ENCODE peak calls at places on chromosome 12, in five cellular contexts. Q, F, L, X and Y are unnamed samples.

GRCh38 chr12:38402811-38403210 is 86.2 kb downstream of the ALG10B start:
- DNase-seq in F (no peak), Q (no peak), X (no peak), L (no peak), Y (no peak)

GRCh38 chr12:30613119-30613830 is 82.4 kb downstream of the IPO8 start:
- DNase-seq in X (no peak), F (no peak), L (no peak), Q (peak; percentile 58), Y (no peak)

GRCh38 chr12:73418541-73418940 is 1119.1 kb upstream of the ATXN7L3B start:
- DNase-seq in F (no peak), L (no peak), Q (no peak), X (no peak), Y (no peak)

GRCh38 chr12:10705655-10706054 is 17.5 kb downstream of the YBX3 start:
- DNase-seq in F (no peak), X (no peak), L (no peak), Q (peak; percentile 55), Y (no peak)

GRCh38 chr12:57575771-57576612 is 15.0 kb upstream of the PIP4K2C start:
- DNase-seq in Q (no peak), X (no peak), L (no peak), F (no peak), Y (no peak)

GRCh38 chr12:12673296-12673695 is 22.7 kb downstream of the GPR19 start:
- DNase-seq in X (no peak), Q (peak; percentile 13), L (no peak), F (no peak), Y (no peak)

GRCh38 chr12:85782711-85783110 is 53.5 kb downstream of the RASSF9 start:
- DNase-seq in X (no peak), Q (no peak), L (no peak), F (no peak), Y (no peak)

GRCh38 chr12:59173696-59174095 is 253.4 kb upstream of the LRIG3 start:
- DNase-seq in L (peak; percentile 26), F (no peak), Q (peak; percentile 8), X (no peak), Y (no peak)

GRCh38 chr12:95661360-95661759 is 110.1 kb upstream of the USP44 start:
- DNase-seq in Q (no peak), L (no peak), X (no peak), F (no peak), Y (no peak)

GRCh38 chr12:9750276-9751203 is 10.2 kb downstream of the CD69 start:
- DNase-seq in X (no peak), Q (peak; percentile 56), F (peak; percentile 74), L (peak; percentile 89), Y (peak; percentile 50)

GRCh38 chr12:23484238-23484637 is 465.2 kb downstream of the SOX5 start:
- DNase-seq in L (no peak), Q (no peak), X (no peak), F (no peak), Y (no peak)

GRCh38 chr12:5201554-5202243 is 158.0 kb downstream of the KCNA5 start:
- DNase-seq in X (no peak), F (no peak), L (peak; percentile 71), Q (peak; percentile 54), Y (no peak)

GRCh38 chr12:21656931-21657335 is 709 bp downstream of the LDHB start:
- DNase-seq in Q (peak; percentile 50), X (no peak), L (peak; percentile 53), F (peak; percentile 18), Y (no peak)

GRCh38 chr12:83865431-83865830 is 1047.2 kb downstream of the SLC6A15 start:
- DNase-seq in X (no peak), L (no peak), Q (no peak), F (no peak), Y (no peak)

GRCh38 chr12:66709893-66710292 is 31.0 kb upstream of the GRIP1 start:
- DNase-seq in Q (no peak), L (no peak), X (no peak), F (no peak), Y (no peak)

GRCh38 chr12:132766380-132767085 is 4.9 kb upstream of the ANKLE2 start:
- DNase-seq in X (no peak), L (no peak), Q (peak; percentile 27), F (no peak), Y (peak; percentile 66)

GRCh38 chr12:124713436-124714082 is 146.1 kb upstream of the NCOR2 start:
- DNase-seq in L (no peak), Q (peak; percentile 89), F (no peak), X (no peak), Y (no peak)

GRCh38 chr12:69284131-69284530 is 44.8 kb downstream of the CPSF6 start:
- DNase-seq in F (peak; percentile 38), X (peak; percentile 75), L (peak; percentile 93), Q (peak; percentile 70), Y (peak; percentile 81)

GRCh38 chr12:59453461-59453860 is 142.4 kb upstream of the SLC16A7 start:
- DNase-seq in X (no peak), Q (no peak), F (no peak), L (no peak), Y (no peak)

GRCh38 chr12:96305665-96306064 is 94.6 kb downstream of the CDK17 start:
- DNase-seq in Q (no peak), X (no peak), L (no peak), F (no peak), Y (no peak)

GRCh38 chr12:15751741-15752140 is 37.4 kb downstream of the EPS8 start:
- DNase-seq in F (no peak), X (no peak), Q (no peak), L (no peak), Y (no peak)

GRCh38 chr12:42039146-42039545 is 105.5 kb downstream of the GXYLT1 start:
- DNase-seq in Q (peak; percentile 43), X (no peak), L (peak; percentile 27), F (no peak), Y (no peak)

GRCh38 chr12:9868271-9868815 is 811 bp downstream of the CLEC2B start:
- DNase-seq in F (no peak), X (no peak), L (no peak), Q (no peak), Y (no peak)

GRCh38 chr12:113959096-113959495 is 7.0 kb downstream of the RBM19 start:
- DNase-seq in Q (no peak), L (no peak), X (no peak), F (no peak), Y (no peak)

GRCh38 chr12:113957627-113958026 is 8.5 kb downstream of the RBM19 start:
- DNase-seq in X (no peak), F (no peak), L (no peak), Q (no peak), Y (no peak)

GRCh38 chr12:113954547-113954946 is 11.6 kb downstream of the RBM19 start:
- DNase-seq in Q (no peak), X (no peak), F (no peak), L (no peak), Y (no peak)

GRCh38 chr12:113958108-113958507 is 8.0 kb downstream of the RBM19 start:
- DNase-seq in F (no peak), Q (no peak), L (no peak), X (no peak), Y (no peak)

DNA sequence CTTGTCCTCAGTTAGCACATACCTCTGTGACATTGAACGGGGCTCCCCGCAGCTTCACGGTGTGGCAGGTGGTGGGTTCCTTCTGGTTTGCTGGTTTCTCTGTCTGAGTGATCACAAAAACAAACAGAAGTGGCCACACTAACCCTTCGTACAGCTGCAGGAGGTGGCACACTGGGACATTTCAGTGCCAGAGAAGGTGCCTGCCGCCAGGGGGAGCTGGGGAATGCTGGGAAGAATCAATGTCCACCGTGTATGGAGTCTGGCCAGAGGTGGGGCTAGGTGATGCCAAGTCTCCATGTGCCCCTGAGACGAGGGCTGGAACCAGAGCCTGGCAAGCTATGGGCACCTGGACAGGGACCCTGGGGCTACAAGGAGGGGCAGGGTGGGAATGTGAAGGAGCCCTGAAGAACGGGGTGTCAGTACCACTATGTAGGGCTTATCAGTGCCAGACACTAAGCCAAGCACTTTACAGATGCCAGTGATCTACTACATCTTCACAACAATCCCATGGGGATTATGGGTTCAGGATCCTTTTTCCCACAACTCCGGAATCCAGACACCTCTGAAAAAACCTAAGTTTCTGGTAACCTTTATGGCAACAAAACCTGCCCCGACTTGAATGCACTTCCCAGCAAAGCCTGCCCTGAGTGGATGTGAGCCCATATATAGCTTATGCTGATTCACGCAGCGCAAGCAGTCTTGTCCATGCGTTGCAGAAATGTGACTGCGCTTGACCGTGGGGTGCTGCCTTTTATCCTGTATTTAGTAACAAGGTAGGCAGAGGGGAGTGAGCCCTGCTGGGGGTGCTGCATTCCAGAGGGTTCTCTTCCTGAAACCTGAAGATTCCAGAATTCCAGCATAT is 10.8 kb downstream of the RBM19 start:
- DNase-seq in X (no peak), L (peak; percentile 69), Q (peak; percentile 7), F (peak; percentile 73), Y (no peak)
- TF ChIP-seq CTCF in X (no peak), L (peak; percentile 75), Q (peak; percentile 46), F (peak; percentile 60), Y (peak; percentile 15)

DNA sequence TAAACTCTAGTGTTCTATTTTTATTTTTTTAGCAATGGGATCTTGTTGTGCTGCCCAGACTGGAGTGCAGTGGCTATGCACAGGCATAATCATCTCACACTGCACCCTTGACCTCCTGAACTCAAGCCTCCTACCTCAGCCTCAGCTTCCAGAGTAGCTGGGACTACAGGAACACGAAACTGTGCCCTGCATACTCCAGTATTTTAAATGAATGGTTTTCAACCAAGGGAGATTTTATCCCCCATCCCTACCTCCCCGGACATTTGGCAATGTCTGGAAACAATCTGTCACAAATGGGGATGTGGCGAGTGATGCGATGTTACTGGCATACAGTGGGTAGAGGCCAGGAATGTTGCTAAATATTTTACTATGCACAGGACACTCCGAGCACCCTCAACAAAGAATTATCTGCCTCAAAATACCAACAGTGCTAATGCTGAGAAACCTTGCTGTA is 2.1 kb downstream of the CBX5 start:
- DNase-seq in Q (no peak), X (no peak), F (no peak), L (no peak), Y (no peak)
- H3K4me3 ChIP-seq in Q (peak overlapping the region; percentile 11), X (no peak overlapping the region), F (peak overlapping the region; percentile 88), L (peak overlapping the region; percentile 73), Y (peak overlapping the region; percentile 95)

DNA sequence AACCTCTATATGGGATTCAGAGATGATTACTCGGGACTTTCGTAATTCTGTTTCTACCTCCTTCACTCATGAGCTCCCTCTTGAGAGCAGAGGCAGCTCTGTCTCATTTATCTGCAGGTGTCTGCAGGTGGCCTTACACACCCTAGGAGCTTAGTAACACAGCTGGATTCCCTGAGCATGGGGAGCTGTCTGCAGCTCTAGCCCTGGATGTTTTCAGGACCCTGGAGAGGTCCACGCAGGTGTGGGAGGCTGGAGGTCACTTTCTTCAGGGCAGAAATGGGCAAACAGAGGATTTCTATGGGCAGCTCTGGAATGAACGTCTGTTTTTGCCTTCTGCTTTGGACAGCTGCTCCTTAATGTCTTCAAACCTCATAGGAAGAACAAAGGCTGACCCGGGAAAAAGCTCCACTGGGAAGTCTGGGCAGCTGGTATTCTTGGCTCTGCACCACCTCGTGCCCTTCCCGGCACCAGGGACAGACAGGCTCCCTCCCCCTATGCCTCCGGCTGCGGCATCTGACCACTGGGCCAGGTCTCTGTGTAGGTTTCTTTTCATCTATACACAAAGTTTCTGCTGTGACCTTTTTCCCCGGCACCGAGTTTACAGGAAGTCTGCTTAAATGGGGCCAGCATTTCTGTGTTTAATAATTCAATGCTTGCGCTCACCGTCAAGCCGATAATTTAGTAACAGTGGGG is 320.3 kb upstream of the SFSWAP start:
- DNase-seq in L (peak; percentile 75), Q (no peak), F (peak; percentile 43), X (no peak), Y (no peak)
- TF ChIP-seq CTCF in L (no peak), Q (no peak), F (no peak), X (no peak), Y (no peak)

DNA sequence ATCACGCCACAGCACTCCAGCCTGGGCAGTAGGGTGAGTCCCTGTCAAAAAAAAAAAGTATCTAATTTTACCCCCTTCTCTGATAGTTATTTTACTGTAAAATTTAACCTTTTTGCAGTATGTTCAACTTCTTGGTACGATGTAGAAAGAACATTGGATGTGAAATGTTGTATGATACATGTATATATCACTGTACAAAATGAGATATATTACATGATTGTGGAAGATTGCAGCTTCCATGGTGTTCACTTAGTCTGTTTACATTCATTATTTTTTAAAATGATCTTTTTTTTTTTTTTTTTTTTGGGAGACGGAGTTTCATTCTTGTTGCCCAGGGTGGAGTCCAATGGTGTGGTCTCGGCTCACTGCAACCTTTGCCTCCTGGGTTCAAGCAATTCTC is 9.0 kb downstream of the SP1 start:
- DNase-seq in X (no peak), L (no peak), F (no peak), Q (no peak), Y (no peak)
- H3K4me3 ChIP-seq in X (no peak overlapping the region), L (no peak overlapping the region), F (no peak overlapping the region), Q (no peak overlapping the region), Y (peak overlapping the region; percentile 11)